ENCODE peak calls at places on chromosome 3, in seven cellular contexts. N is stomach; O is psoas muscle; X is mammary epithelial cell; Y is CD8-positive, alpha-beta T cell; S is hepatocyte; P is PC-3. A is an unnamed sample.

GRCh38 chr3:54033761-54034160 is 88.6 kb upstream of the CACNA2D3 start:
- DNase-seq in N (no peak), X (peak; percentile 49), Y (no peak), P (no peak), O (peak; percentile 12), S (no peak), A (no peak)

GRCh38 chr3:132285620-132285945 is 31.6 kb upstream of the ACP3 start:
- DNase-seq in S (peak; percentile 26), N (peak; percentile 54), P (no peak), O (no peak), X (no peak), Y (no peak), A (no peak)

GRCh38 chr3:49006591-49007067 is 562 bp upstream of the WDR6 start:
- DNase-seq in X (no peak), N (no peak), S (peak; percentile 67), Y (peak; percentile 41), O (peak; percentile 49), P (no peak), A (peak; percentile 57)

GRCh38 chr3:117130222-117130621 is 420.6 kb downstream of the TUSC7 start:
- DNase-seq in O (no peak), X (no peak), Y (no peak), N (no peak), P (no peak), S (no peak), A (no peak)

GRCh38 chr3:123312331-123313265 is 110.9 kb downstream of the SEC22A start:
- DNase-seq in S (no peak), O (no peak), X (no peak), N (no peak), Y (no peak), P (no peak), A (no peak)

GRCh38 chr3:188546835-188547670 is 393.1 kb downstream of the LPP start:
- DNase-seq in N (no peak), X (no peak), P (peak; percentile 82), Y (no peak), S (peak; percentile 27), O (no peak), A (no peak)

GRCh38 chr3:71244153-71245051 is 339.1 kb downstream of the FOXP1 start:
- DNase-seq in X (no peak), O (peak; percentile 21), N (no peak), S (no peak), P (no peak), Y (no peak), A (no peak)

GRCh38 chr3:43043793-43044192 is 62.1 kb downstream of the POMGNT2 start:
- DNase-seq in O (no peak), Y (no peak), S (no peak), P (no peak), X (no peak), N (no peak), A (no peak)

GRCh38 chr3:168241156-168241555 is 145.4 kb upstream of the GOLIM4 start:
- DNase-seq in Y (no peak), N (no peak), X (no peak), O (no peak), P (no peak), S (no peak), A (no peak)

GRCh38 chr3:64496786-64497560 is 190.8 kb downstream of the ADAMTS9 start:
- DNase-seq in Y (no peak), S (no peak), P (no peak), N (no peak), X (no peak), O (no peak), A (no peak)

GRCh38 chr3:47370887-47371697 is 9.7 kb upstream of the PTPN23 start:
- DNase-seq in X (no peak), O (no peak), P (no peak), N (no peak), S (peak; percentile 42), Y (peak; percentile 33), A (no peak)

GRCh38 chr3:19960670-19961069 is 13.8 kb downstream of the RAB5A start:
- DNase-seq in X (no peak), O (no peak), S (no peak), N (no peak), Y (no peak), P (no peak), A (no peak)

GRCh38 chr3:99907959-99908544 is 90.4 kb downstream of the CMSS1 start:
- DNase-seq in Y (no peak), N (no peak), X (no peak), O (no peak), P (peak; percentile 7), S (no peak), A (no peak)
- H3K27ac ChIP-seq in Y (no peak overlapping the region), N (no peak overlapping the region), X (no peak overlapping the region), O (peak overlapping the region; percentile 57), P (no peak overlapping the region), S (no peak overlapping the region), A (no peak overlapping the region)

GRCh38 chr3:155553800-155554199 is 191.1 kb downstream of the PLCH1 start:
- DNase-seq in X (peak; percentile 81), O (no peak), N (no peak), Y (no peak), S (no peak), P (peak; percentile 16), A (no peak)

GRCh38 chr3:155549087-155549486 is 195.8 kb downstream of the PLCH1 start:
- DNase-seq in O (no peak), S (no peak), X (no peak), P (no peak), N (no peak), Y (no peak), A (no peak)

GRCh38 chr3:155548194-155548593 is 196.7 kb downstream of the PLCH1 start:
- DNase-seq in P (peak; percentile 43), Y (no peak), N (no peak), O (no peak), S (peak; percentile 12), X (peak; percentile 57), A (no peak)

GRCh38 chr3:155554777-155555445 is 190.0 kb downstream of the PLCH1 start:
- DNase-seq in Y (no peak), X (peak; percentile 65), N (no peak), O (no peak), P (no peak), S (peak; percentile 75), A (peak; percentile 17)

DNA sequence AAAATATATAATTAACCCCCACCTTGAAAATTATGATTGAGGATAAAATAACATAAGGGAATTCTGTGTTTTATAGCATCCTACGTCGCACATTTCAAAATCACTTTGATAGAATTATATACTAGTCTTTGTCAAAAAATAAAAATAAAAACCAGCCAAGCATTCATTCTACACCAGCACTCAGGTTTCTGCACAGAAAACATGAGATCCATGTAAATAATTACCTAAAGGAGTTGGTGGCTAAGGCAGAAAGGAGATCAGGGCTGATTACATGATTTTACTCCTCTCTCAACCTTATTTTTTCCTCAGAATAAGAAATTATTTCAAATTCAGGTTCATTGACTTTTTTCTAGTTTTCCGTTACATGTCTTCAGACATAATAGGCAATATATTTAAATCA is 194.5 kb downstream of the PLCH1 start:
- DNase-seq in N (no peak), X (no peak), O (no peak), P (no peak), Y (no peak), S (no peak), A (no peak)
- H3K4me1 ChIP-seq in N (peaks cover 7% of the 10 kb centered on the region), X (peaks cover 19% of the 10 kb centered on the region), O (no peaks in the 10 kb centered on the region), P (no peaks in the 10 kb centered on the region), Y (peaks cover under 1% of the 10 kb centered on the region), S (peaks cover 6% of the 10 kb centered on the region), A (peaks cover 12% of the 10 kb centered on the region)

GRCh38 chr3:25789596-25790556 is at the start of gene OXSM:
- DNase-seq in Y (peak; percentile 93), P (peak; percentile 96), N (peak; percentile 91), O (peak; percentile 92), S (peak; percentile 84), X (peak; percentile 87), A (peak; percentile 95)
- TF ChIP-seq CTCF in Y (no peak), P (no peak), N (no peak), O (no peak), S (no peak), X (no peak), A (no peak)

GRCh38 chr3:100603449-100603848 is 6.0 kb upstream of the ADGRG7 start:
- DNase-seq in S (peak; percentile 43), X (peak; percentile 73), P (peak; percentile 80), Y (no peak), O (no peak), N (no peak), A (no peak)
- H3K27ac ChIP-seq in S (peak overlapping the region; percentile 76), X (peak overlapping the region; percentile 91), P (no peak overlapping the region), Y (no peak overlapping the region), O (no peak overlapping the region), N (peak overlapping the region; percentile 31), A (no peak overlapping the region)

DNA sequence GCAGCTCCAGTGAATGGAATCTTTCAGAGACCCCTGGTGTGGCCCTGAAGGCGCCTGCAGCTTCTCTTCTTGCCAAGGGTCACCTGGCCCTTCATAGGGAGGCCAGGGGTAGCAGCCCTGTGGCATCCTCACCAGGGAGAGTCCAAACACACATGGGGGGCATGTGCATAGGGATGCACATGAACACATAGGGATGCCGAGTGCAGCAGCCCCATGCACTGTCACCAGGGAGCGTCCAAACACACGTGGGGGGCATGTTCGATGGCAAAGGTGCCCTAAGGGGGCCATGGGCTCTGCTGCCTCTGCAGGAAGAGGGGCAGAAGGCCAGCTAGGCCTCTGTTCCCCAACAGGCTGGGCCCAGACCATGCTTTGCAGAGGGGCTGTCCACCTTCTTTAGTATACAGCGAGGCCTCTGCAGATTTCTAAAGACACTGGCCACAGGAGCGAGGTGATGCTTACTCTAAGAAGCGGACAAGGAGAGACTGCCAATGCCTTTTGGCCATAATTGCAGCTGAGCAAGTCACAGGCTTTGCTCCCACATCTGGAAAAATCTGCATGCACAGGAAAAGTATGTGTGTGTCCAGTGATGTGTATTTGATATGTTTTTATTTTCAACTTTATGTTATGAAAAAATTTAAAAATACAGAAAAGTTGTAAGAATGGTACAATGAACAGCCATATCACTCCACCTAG is 20.9 kb downstream of the ANAPC13 start:
- DNase-seq in Y (no peak), P (no peak), S (no peak), O (no peak), N (no peak), X (no peak), A (no peak)
- H3K4me1 ChIP-seq in Y (no peaks in the 10 kb centered on the region), P (no peaks in the 10 kb centered on the region), S (peaks cover 22% of the 10 kb centered on the region), O (peaks cover 5% of the 10 kb centered on the region), N (peaks cover 32% of the 10 kb centered on the region), X (peaks cover 26% of the 10 kb centered on the region), A (no peaks in the 10 kb centered on the region)

A was measured in body of pancreas.